ENCODE peak calls at places on chromosome 10, in six cellular contexts. E is brain microvascular endothelial cell, U is heart left ventricle, I is glutamatergic neuron, O is BE2C, S is right lobe of liver. T is an unnamed sample.
A peak's percentile ranks its signal among the peaks of the same experiment; 100 is the strongest.

GRCh38 chr10:61896854-61897661 is 4.4 kb upstream of the ARID5B start:
- DNase-seq in U (peak; percentile 48), O (peak; percentile 61), E (peak; percentile 52), S (peak; percentile 75), I (peak; percentile 31), T (no peak)

GRCh38 chr10:63718006-63718405 is 196.8 kb downstream of the REEP3 start:
- DNase-seq in U (no peak), I (no peak), O (no peak), S (no peak), E (no peak), T (no peak)

GRCh38 chr10:73759512-73760115 is 15.4 kb downstream of the SEC24C start:
- DNase-seq in S (no peak), E (no peak), U (no peak), O (no peak), I (no peak), T (no peak)

GRCh38 chr10:114142018-114142417 is 32.0 kb downstream of the CCDC186 start:
- DNase-seq in U (no peak), O (no peak), I (no peak), E (no peak), S (no peak), T (no peak)

GRCh38 chr10:1513221-1513620 is 224.1 kb downstream of the ADARB2 start:
- DNase-seq in E (no peak), I (no peak), S (no peak), U (no peak), O (no peak), T (no peak)

GRCh38 chr10:68332259-68333057 is at the start of gene PBLD:
- DNase-seq in S (peak; percentile 83), U (peak; percentile 79), O (peak; percentile 87), I (peak; percentile 83), E (peak; percentile 61), T (peak; percentile 54)

GRCh38 chr10:5461914-5462840 is 37.2 kb downstream of the CALML5 start:
- DNase-seq in U (no peak), E (peak; percentile 48), O (no peak), I (no peak), S (no peak), T (peak; percentile 40)

GRCh38 chr10:121284952-121285351 is 313.3 kb downstream of the FGFR2 start:
- DNase-seq in E (no peak), U (no peak), I (no peak), O (peak; percentile 52), S (no peak), T (no peak)

GRCh38 chr10:86594535-86594934 is 59.8 kb upstream of the OPN4 start:
- DNase-seq in E (peak; percentile 24), S (no peak), I (no peak), O (no peak), U (no peak), T (peak; percentile 96)

GRCh38 chr10:11757452-11757819 is 15.3 kb downstream of the ECHDC3 start:
- DNase-seq in O (peak; percentile 64), U (peak; percentile 72), S (peak; percentile 66), I (no peak), E (peak; percentile 97), T (peak; percentile 85)

GRCh38 chr10:6300106-6300783 is 97.5 kb downstream of the PFKFB3 start:
- DNase-seq in E (no peak), I (no peak), O (no peak), U (no peak), S (no peak), T (peak; percentile 43)

GRCh38 chr10:61765176-61766087 is 102.7 kb downstream of the CABCOCO1 start:
- DNase-seq in O (no peak), E (no peak), I (no peak), S (no peak), U (no peak), T (no peak)

GRCh38 chr10:115706482-115707076 is 566.4 kb downstream of the GFRA1 start:
- DNase-seq in I (no peak), S (no peak), U (no peak), E (peak; percentile 18), O (no peak), T (peak; percentile 34)

GRCh38 chr10:93568105-93568390 is 1.6 kb downstream of the FFAR4 start:
- DNase-seq in S (no peak), U (no peak), E (no peak), O (no peak), I (no peak), T (no peak)

GRCh38 chr10:86100581-86101061 is 266.0 kb downstream of the GRID1 start:
- DNase-seq in O (peak; percentile 31), I (no peak), S (no peak), U (no peak), E (no peak), T (no peak)

GRCh38 chr10:23198940-23199767 is 7.0 kb downstream of the PTF1A start:
- DNase-seq in O (no peak), E (no peak), U (no peak), I (no peak), S (no peak), T (no peak)

GRCh38 chr10:108957681-108958080 is 965.6 kb downstream of the XPNPEP1 start:
- DNase-seq in E (no peak), I (no peak), S (no peak), O (no peak), U (no peak), T (peak; percentile 58)

GRCh38 chr10:51709324-51709972 is 10.1 kb upstream of the CSTF2T start:
- DNase-seq in S (no peak), E (no peak), U (no peak), O (no peak), I (no peak), T (no peak)

GRCh38 chr10:22810643-22811254 is 96.4 kb upstream of the PIP4K2A start:
- DNase-seq in S (no peak), E (no peak), U (no peak), I (no peak), O (no peak), T (no peak)

GRCh38 chr10:46992794-46993552 is 81.7 kb downstream of the PTPN20 start:
- DNase-seq in S (peak; percentile 46), I (no peak), U (peak; percentile 27), E (peak; percentile 35), O (peak; percentile 74), T (peak; percentile 47)

GRCh38 chr10:72693599-72693915 is 1.6 kb downstream of the MCU start:
- DNase-seq in O (no peak), U (no peak), E (no peak), I (no peak), S (no peak), T (no peak)

GRCh38 chr10:72692057-72692891 is at the start of gene MCU:
- DNase-seq in O (peak; percentile 96), S (peak; percentile 98), I (peak; percentile 91), E (no peak), U (peak; percentile 95), T (peak; percentile 91)

GRCh38 chr10:72692897-72693598 is 1.1 kb downstream of the MCU start:
- DNase-seq in E (no peak), O (no peak), I (no peak), S (no peak), U (no peak), T (no peak)

GRCh38 chr10:72695496-72695895 is 3.6 kb downstream of the MCU start:
- DNase-seq in S (no peak), U (no peak), E (no peak), I (no peak), O (no peak), T (no peak)

DNA sequence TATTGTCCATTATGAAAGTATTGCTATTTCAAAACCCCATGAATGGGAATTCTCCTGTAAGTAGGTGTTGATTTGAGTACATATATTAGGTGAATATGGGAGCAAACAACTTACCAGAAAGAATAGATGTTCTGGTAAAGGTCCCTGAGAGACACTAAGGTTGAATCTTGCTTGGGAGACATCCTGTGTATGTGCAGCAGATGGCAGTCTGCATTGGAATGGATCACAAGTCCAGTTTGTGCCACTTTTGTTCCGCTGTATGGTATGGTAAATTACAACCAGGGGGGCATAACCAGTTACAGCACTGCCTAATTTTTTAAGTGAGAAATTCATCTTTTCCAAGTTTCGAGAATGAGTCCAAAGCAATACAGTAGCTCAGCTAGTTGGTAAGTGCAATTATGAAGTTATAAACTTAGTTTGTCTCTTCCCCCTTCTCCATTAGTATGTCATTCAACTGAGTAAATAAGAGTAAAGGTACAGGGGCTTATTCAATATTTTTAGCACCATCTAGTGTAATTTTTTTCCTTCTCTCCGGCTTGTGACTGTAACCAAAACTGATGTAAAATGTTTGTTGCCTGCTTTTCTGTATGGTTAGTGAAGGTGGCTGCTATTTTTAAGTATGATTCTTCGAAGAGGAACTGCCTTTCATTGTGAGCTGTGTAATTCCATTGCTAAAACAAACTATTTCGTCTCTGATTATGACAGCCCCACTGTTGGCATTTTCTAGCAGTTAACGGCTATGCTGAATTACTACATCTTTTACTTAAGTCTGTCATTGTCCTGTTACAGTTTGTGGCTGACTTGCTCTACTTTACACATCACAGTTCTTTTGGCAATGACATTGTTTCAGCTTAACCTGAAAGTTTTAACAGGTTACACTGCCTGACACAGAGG is 2.8 kb downstream of the MCU start:
- DNase-seq in E (no peak), I (no peak), U (peak; percentile 16), S (no peak), O (peak; percentile 25), T (peak; percentile 56)
- TF ChIP-seq CTCF in E (peak; percentile 68), I (no peak), U (peak; percentile 53), S (peak; percentile 39), O (peak; percentile 60), T (peak; percentile 73)

DNA sequence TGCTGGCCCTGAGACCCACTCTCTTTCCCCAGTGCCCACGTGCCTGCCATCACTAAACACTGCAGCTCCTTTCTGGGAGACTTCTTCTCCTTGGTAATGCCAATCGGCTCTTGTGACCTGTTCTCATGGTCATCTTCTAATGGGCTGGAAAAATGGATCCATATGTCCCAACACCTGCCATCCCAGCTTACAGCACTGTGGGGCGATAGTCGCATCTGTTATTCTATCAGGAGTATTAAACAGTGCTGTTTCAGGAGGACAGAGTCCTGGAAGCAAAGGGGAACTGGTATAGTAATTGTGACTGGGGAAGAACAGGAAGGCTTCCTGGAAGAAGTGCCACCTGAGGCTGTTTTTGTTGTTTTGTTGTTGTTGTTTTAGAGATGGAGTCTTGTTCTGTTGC is 411.2 kb downstream of the GLRX3 start:
- DNase-seq in E (no peak), O (no peak), U (no peak), S (no peak), I (no peak), T (no peak)
- TF ChIP-seq CTCF in E (no peak), O (no peak), U (no peak), S (no peak), I (no peak), T (no peak)

GRCh38 chr10:71572962-71573361 is 146.6 kb downstream of the C10orf105 start:
- DNase-seq in U (no peak), S (no peak), O (no peak), I (no peak), E (no peak), T (no peak)

GRCh38 chr10:71571460-71572175 is 148.0 kb downstream of the C10orf105 start:
- DNase-seq in I (no peak), O (no peak), U (no peak), E (no peak), S (no peak), T (no peak)

GRCh38 chr10:71568896-71569492 is 150.6 kb downstream of the C10orf105 start:
- DNase-seq in U (no peak), S (no peak), O (no peak), I (no peak), E (no peak), T (no peak)

GRCh38 chr10:71567006-71567405 is 152.6 kb downstream of the C10orf105 start:
- DNase-seq in O (no peak), E (no peak), U (no peak), I (no peak), S (no peak), T (no peak)

GRCh38 chr10:71569775-71570588 is 149.6 kb downstream of the C10orf105 start:
- DNase-seq in S (no peak), U (peak; percentile 71), O (peak; percentile 78), I (peak; percentile 89), E (peak; percentile 34), T (peak; percentile 15)
- TF ChIP-seq CTCF in S (peak; percentile 88), U (peak; percentile 89), O (peak; percentile 89), I (peak; percentile 94), E (peak; percentile 88), T (peak; percentile 94)

GRCh38 chr10:31602541-31603244 is 283.7 kb downstream of the ZEB1 start:
- DNase-seq in I (peak; percentile 92), S (no peak), U (peak; percentile 86), E (peak; percentile 60), O (peak; percentile 83), T (peak; percentile 68)
- TF ChIP-seq CTCF in I (no peak), S (no peak), U (no peak), E (no peak), O (no peak), T (no peak)